ENCODE peak calls at places on chromosomes 12 and 14, in six cellular contexts. D is NCI-H1092 treated with DMSO at 0.1 percent for 48 hours; H is activated CD4-positive, alpha-beta T cell treated with anti-CD3 and anti-CD28 coated beads for 1 hour; V is GM13977; K is stimulated activated CD8-positive, alpha-beta memory T cell treated with anti-CD3 and anti-CD28 coated beads, Interleukin-7, amount 100 ng/mL, for 1 hour; Q is neural crest cell. R is an unnamed sample.

GRCh38 chr14:53723221-53723620 is 233.4 kb downstream of the BMP4 start:
- DNase-seq in D (no peak), V (no peak), Q (no peak), H (no peak), K (no peak), R (no peak)

GRCh38 chr12:94553130-94553519 is 93.5 kb upstream of the CEP83 start:
- DNase-seq in D (no peak), H (no peak), V (no peak), K (no peak), Q (no peak), R (no peak)

GRCh38 chr14:56150645-56151345 is 32.6 kb downstream of the PELI2 start:
- DNase-seq in V (no peak), H (no peak), D (no peak), K (no peak), Q (no peak), R (no peak)

GRCh38 chr14:30790827-30791226 is 83.5 kb upstream of the COCH start:
- DNase-seq in Q (no peak), H (no peak), V (no peak), K (no peak), D (no peak), R (no peak)

GRCh38 chr12:30822385-30823139 is 67.8 kb upstream of the CAPRIN2 start:
- DNase-seq in K (no peak), Q (peak; percentile 41), V (peak; percentile 46), D (peak; percentile 33), H (peak; percentile 16), R (peak; percentile 74)

GRCh38 chr14:76591270-76591669 is 170.0 kb upstream of the VASH1 start:
- DNase-seq in K (no peak), Q (no peak), H (no peak), D (peak; percentile 18), V (no peak), R (no peak)

GRCh38 chr12:58583541-58583940 is 336.8 kb downstream of the LRIG3 start:
- DNase-seq in Q (no peak), H (no peak), D (no peak), V (no peak), K (no peak), R (no peak)

GRCh38 chr14:54589076-54589475 is 22.1 kb downstream of the SAMD4A start:
- DNase-seq in K (no peak), V (no peak), Q (no peak), H (no peak), D (no peak), R (no peak)

GRCh38 chr12:109768901-109769670 is 55.5 kb downstream of the FAM222A start:
- DNase-seq in D (no peak), K (no peak), H (no peak), V (no peak), Q (no peak), R (no peak)

GRCh38 chr12:106841471-106842302 is 67.2 kb downstream of the RIC8B start:
- DNase-seq in D (peak; percentile 26), Q (peak; percentile 40), K (no peak), H (no peak), V (peak; percentile 39), R (no peak)

GRCh38 chr12:126295652-126296051 is 1230.4 kb downstream of the AACS start:
- DNase-seq in D (no peak), Q (no peak), V (no peak), K (no peak), H (no peak), R (no peak)

GRCh38 chr12:128387811-128388422 is 120.9 kb downstream of the TMEM132C start:
- DNase-seq in Q (peak; percentile 72), D (peak; percentile 58), K (no peak), H (no peak), V (peak; percentile 43), R (peak; percentile 68)

R was measured in progenitor cell of endocrine pancreas.